ENCODE peak calls at places on chromosomes 7 and 10, in eight cellular contexts. Y is uterus, S is adipocyte, M is IMR-90, J is AG04450, K is left ventricle myocardium inferior, P is BE2C, A is AG09309. T is an unnamed sample.

GRCh38 chr7:106369816-106370215 is 85.0 kb upstream of the NAMPT start:
- DNase-seq in P (no peak), A (no peak), S (peak), Y (no peak), K (no peak), J (no peak), M (no peak), T (no peak)

GRCh38 chr7:107940951-107941350 is 50.0 kb downstream of the DLD start:
- DNase-seq in P (no peak), S (no peak), J (no peak), M (no peak), K (no peak), A (no peak), Y (no peak), T (no peak)

GRCh38 chr7:122532406-122533269 is 166.3 kb downstream of the RNF133 start:
- DNase-seq in P (no peak), M (peak), K (no peak), Y (no peak), J (no peak), A (no peak), S (peak), T (no peak)

GRCh38 chr7:151992375-151992774 is 33.1 kb upstream of the GALNT11 start:
- DNase-seq in P (peak), K (peak), S (no peak), M (no peak), A (no peak), Y (peak), J (no peak), T (no peak)

GRCh38 chr10:86707505-86707904 is 39.2 kb downstream of the LDB3 start:
- DNase-seq in Y (no peak), J (no peak), M (no peak), P (no peak), A (no peak), K (no peak), S (no peak), T (no peak)

GRCh38 chr10:24893127-24893526 is 59.3 kb downstream of the PRTFDC1 start:
- DNase-seq in S (no peak), A (no peak), J (no peak), P (no peak), K (no peak), Y (no peak), M (peak), T (no peak)

GRCh38 chr7:90749774-90750173 is 153.7 kb downstream of the CDK14 start:
- DNase-seq in Y (no peak), A (no peak), S (no peak), P (no peak), M (peak), K (no peak), J (no peak), T (no peak)

GRCh38 chr7:51080622-51081269 is 235.9 kb downstream of the COBL start:
- DNase-seq in S (peak), M (no peak), J (no peak), K (no peak), A (no peak), P (no peak), Y (no peak), T (no peak)

GRCh38 chr10:878333-878753 is 53.2 kb downstream of the LARP4B start:
- DNase-seq in M (peak), A (peak), Y (peak), S (peak), K (no peak), P (no peak), J (peak), T (no peak)

GRCh38 chr7:41698726-41699125 is 4.2 kb downstream of the INHBA start:
- DNase-seq in P (no peak), M (peak), A (no peak), Y (no peak), S (peak), K (no peak), J (peak), T (no peak)

GRCh38 chr7:30222519-30223213 is 61.7 kb upstream of the ZNRF2 start:
- DNase-seq in S (no peak), K (no peak), A (no peak), Y (no peak), J (no peak), P (no peak), M (no peak), T (no peak)

GRCh38 chr10:24513155-24513554 is 210.5 kb downstream of the ARHGAP21 start:
- DNase-seq in J (no peak), P (no peak), M (peak), A (no peak), S (peak), Y (no peak), K (no peak), T (no peak)

GRCh38 chr7:3028071-3028766 is 15.4 kb downstream of the CARD11 start:
- DNase-seq in J (no peak), A (no peak), Y (no peak), P (no peak), K (no peak), M (peak), S (peak), T (peak)

GRCh38 chr7:138663741-138664710 is 37.1 kb downstream of the SVOPL start:
- DNase-seq in K (no peak), M (no peak), A (no peak), Y (no peak), J (no peak), P (peak), S (peak), T (no peak)

GRCh38 chr7:28956608-28957063 is 1.5 kb downstream of the TRIL start:
- DNase-seq in P (peak), S (peak), Y (peak), K (peak), A (no peak), M (peak), J (no peak), T (no peak)

GRCh38 chr7:19442016-19442785 is 266.6 kb downstream of the POLR1F start:
- DNase-seq in S (peak), K (no peak), J (peak), A (peak), Y (no peak), P (peak), M (peak), T (no peak)

GRCh38 chr7:44284881-44285541 is 40.4 kb downstream of the CAMK2B start:
- DNase-seq in J (no peak), S (no peak), Y (peak), M (no peak), A (no peak), P (peak), K (peak), T (peak)

GRCh38 chr10:90350122-90350521 is 507.7 kb downstream of the HTR7 start:
- DNase-seq in M (no peak), J (no peak), K (no peak), Y (no peak), S (no peak), A (no peak), P (no peak), T (no peak)

GRCh38 chr7:132879579-132879978 is 202.3 kb downstream of the CHCHD3 start:
- DNase-seq in Y (no peak), K (no peak), A (no peak), J (no peak), M (no peak), S (no peak), P (no peak), T (no peak)

GRCh38 chr10:9709849-9710248 is 1307.8 kb upstream of the CELF2 start:
- DNase-seq in S (no peak), A (no peak), J (no peak), M (peak), Y (no peak), K (no peak), P (no peak), T (no peak)

GRCh38 chr10:31262672-31263071 is 56.3 kb upstream of the ZEB1 start:
- DNase-seq in S (peak), J (peak), A (peak), M (peak), Y (no peak), K (no peak), P (no peak), T (no peak)

GRCh38 chr10:71077143-71077581 is 135.2 kb upstream of the UNC5B start:
- DNase-seq in Y (no peak), J (no peak), P (no peak), K (no peak), A (no peak), S (no peak), M (no peak), T (peak)

GRCh38 chr10:2143213-2143882 is 406.0 kb upstream of the ADARB2 start:
- DNase-seq in K (no peak), M (no peak), J (no peak), S (no peak), A (no peak), P (no peak), Y (no peak), T (no peak)

GRCh38 chr10:110013615-110014293 is 6.0 kb downstream of the ADD3 start:
- DNase-seq in Y (no peak), P (no peak), K (no peak), M (no peak), S (no peak), J (no peak), A (no peak), T (no peak)

GRCh38 chr10:35735412-35735811 is 93.3 kb upstream of the FZD8 start:
- DNase-seq in J (no peak), K (no peak), Y (no peak), S (peak), P (no peak), A (peak), M (peak), T (no peak)

GRCh38 chr7:23347682-23348180 is 48.6 kb downstream of the MALSU1 start:
- DNase-seq in J (no peak), K (no peak), M (peak), P (no peak), Y (no peak), A (peak), S (peak), T (no peak)

GRCh38 chr10:90920986-90921643 is at the start of gene ANKRD1:
- DNase-seq in Y (no peak), K (peak), A (peak), S (peak), P (no peak), M (peak), J (peak), T (no peak)

GRCh38 chr10:49742683-49743463 is 19.2 kb downstream of the OGDHL start:
- DNase-seq in Y (no peak), J (no peak), K (no peak), M (no peak), P (no peak), S (no peak), A (no peak), T (peak)

GRCh38 chr10:110158051-110159005 is 49.1 kb upstream of the MXI1 start:
- DNase-seq in Y (no peak), P (no peak), M (no peak), K (no peak), A (no peak), J (no peak), S (no peak), T (peak)

GRCh38 chr10:107914450-107915276 is 750.2 kb upstream of the SORCS1 start:
- DNase-seq in M (no peak), Y (no peak), P (peak), J (no peak), A (no peak), K (no peak), S (peak), T (no peak)

GRCh38 chr7:30406664-30407425 is 71.7 kb downstream of the NOD1 start:
- DNase-seq in Y (no peak), M (no peak), A (peak), S (no peak), P (no peak), K (no peak), J (no peak), T (no peak)

GRCh38 chr10:78892383-78893191 is 176.2 kb upstream of the ZMIZ1 start:
- DNase-seq in K (no peak), J (no peak), A (no peak), P (peak), S (no peak), M (no peak), Y (no peak), T (no peak)

GRCh38 chr7:131544449-131545425 is 11.7 kb downstream of the PODXL start:
- DNase-seq in K (no peak), A (no peak), P (peak), M (peak), J (no peak), S (peak), Y (peak), T (no peak)

GRCh38 chr10:128005858-128006257 is 99.0 kb downstream of the PTPRE start:
- DNase-seq in Y (no peak), M (no peak), A (no peak), P (no peak), K (no peak), S (no peak), J (no peak), T (no peak)

GRCh38 chr10:72638586-72639440 is 12.9 kb upstream of the MICU1 start:
- DNase-seq in S (no peak), Y (no peak), M (no peak), A (no peak), J (no peak), P (no peak), K (no peak), T (no peak)

GRCh38 chr10:14009315-14010082 is 321.2 kb downstream of the FRMD4A start:
- DNase-seq in Y (no peak), K (no peak), J (peak), S (peak), P (no peak), M (peak), A (peak), T (no peak)

GRCh38 chr7:26454180-26454579 is 162.5 kb downstream of the SNX10 start:
- DNase-seq in S (no peak), P (no peak), Y (no peak), K (no peak), A (no peak), J (no peak), M (no peak), T (no peak)

GRCh38 chr10:35739998-35740397 is 97.9 kb upstream of the FZD8 start:
- DNase-seq in P (no peak), K (no peak), M (peak), J (no peak), S (peak), A (no peak), Y (no peak), T (no peak)

GRCh38 chr7:69813637-69814240 is 215.5 kb downstream of the AUTS2 start:
- DNase-seq in S (peak), Y (no peak), J (no peak), P (no peak), K (no peak), M (no peak), A (no peak), T (no peak)

DNA sequence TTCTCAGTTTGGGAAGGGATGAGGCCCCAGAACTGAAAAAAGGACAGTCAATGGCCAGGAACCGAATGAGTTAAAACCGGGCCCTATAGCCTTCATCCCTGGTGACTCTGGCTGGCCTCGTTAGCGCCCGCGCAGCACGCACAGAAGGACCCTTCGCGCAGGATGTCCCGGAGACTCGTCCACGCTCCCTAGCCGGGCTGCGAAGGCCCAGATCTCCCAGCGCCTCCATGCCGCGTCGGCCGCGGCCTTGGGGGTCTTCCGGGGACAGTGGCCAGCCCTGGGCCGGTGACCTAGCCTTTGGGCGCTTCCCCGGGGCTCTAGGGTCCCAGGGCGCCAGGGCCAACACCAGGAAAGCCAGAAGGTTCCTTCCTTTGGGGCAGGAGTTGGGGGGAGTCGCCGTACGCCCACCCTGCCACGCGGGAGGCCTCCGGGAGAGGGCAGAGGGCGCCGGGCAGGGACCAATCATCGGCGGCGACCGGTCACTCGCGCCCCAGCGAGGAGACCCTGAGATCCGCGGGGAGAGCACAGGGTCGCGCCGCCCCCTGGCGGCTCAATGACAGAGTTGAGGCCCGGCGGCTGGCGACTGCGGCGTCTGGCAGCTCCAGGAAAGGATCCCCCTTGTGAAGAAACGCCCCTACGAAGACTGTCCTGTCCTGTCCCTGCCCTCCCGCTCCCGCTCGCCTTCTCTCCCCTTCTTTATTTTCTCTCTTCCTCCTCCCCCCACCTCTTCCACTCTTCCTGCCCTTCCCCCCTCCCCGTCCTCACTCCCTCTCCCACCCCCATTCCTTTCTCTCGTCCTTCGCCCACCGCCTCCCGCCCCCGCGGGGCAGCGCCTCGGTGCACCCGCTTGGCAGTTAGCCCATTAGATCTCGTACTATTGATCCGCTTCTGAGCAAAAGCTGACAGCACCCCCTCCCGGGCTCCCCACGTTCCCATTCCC is 62.3 kb upstream of the LBX1 start:
- DNase-seq in K (peak), A (no peak), S (peak), J (no peak), Y (no peak), M (peak), P (peak), T (no peak)
- H3K4me3 ChIP-seq in K (peak), A (peak), S (peak), J (peak), Y (peak), M (peak), P (peak), T (peak)

DNA sequence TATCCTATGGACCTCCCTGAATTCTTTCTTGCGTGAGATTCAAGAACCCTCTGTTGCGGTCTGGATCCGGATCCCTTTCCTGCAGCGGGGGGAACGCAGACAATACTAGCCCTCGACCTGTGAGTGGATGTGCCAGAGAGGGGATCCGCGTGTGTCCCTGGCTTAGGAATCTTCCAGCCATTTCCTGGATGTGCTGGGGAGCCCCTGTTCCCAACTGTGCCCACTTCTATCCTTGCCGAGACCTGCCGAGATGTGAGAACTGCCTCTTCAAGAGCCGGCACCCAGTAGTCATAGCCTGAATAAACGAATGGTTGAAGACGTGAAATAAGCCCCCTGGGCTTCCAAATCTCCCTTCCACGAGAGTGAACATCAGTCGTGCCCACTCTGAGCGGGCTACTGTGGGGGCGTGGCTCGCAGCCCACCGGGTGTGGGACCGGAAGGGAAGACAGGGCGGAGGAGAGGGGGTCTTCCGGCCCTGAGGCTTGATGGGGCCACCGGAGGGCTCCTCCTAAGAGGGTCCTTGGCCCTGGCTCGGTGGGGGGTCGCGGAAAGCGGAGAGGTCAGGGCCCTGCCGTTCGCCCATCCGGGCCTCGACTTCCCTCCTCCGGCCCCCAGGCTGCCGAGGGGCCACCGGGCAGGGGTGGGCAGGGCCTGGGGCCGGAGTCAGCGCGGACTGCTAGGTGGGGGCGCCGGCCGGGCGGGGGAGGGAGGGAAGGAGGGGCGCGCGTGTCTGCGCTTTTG is 1.3 kb upstream of the CCDC136 start:
- DNase-seq in M (no peak), K (no peak), A (no peak), S (no peak), J (no peak), P (no peak), Y (no peak), T (no peak)
- H3K4me3 ChIP-seq in M (peak), K (peak), A (peak), S (peak), J (peak), P (peak), Y (peak), T (peak)

GRCh38 chr10:122298206-122298597 is 27.1 kb downstream of the BTBD16 start:
- DNase-seq in J (no peak), A (no peak), P (no peak), K (no peak), Y (no peak), M (no peak), S (no peak), T (peak)

GRCh38 chr10:122296363-122297120 is 25.4 kb downstream of the BTBD16 start:
- DNase-seq in P (no peak), S (no peak), K (no peak), Y (no peak), A (no peak), M (no peak), J (no peak), T (peak)

GRCh38 chr10:122299423-122300075 is 28.5 kb downstream of the BTBD16 start:
- DNase-seq in M (no peak), S (no peak), J (no peak), A (no peak), P (no peak), K (no peak), Y (no peak), T (peak)

GRCh38 chr10:122297583-122297982 is 26.5 kb downstream of the BTBD16 start:
- DNase-seq in A (no peak), Y (no peak), S (no peak), M (no peak), K (no peak), P (no peak), J (no peak), T (peak)

DNA sequence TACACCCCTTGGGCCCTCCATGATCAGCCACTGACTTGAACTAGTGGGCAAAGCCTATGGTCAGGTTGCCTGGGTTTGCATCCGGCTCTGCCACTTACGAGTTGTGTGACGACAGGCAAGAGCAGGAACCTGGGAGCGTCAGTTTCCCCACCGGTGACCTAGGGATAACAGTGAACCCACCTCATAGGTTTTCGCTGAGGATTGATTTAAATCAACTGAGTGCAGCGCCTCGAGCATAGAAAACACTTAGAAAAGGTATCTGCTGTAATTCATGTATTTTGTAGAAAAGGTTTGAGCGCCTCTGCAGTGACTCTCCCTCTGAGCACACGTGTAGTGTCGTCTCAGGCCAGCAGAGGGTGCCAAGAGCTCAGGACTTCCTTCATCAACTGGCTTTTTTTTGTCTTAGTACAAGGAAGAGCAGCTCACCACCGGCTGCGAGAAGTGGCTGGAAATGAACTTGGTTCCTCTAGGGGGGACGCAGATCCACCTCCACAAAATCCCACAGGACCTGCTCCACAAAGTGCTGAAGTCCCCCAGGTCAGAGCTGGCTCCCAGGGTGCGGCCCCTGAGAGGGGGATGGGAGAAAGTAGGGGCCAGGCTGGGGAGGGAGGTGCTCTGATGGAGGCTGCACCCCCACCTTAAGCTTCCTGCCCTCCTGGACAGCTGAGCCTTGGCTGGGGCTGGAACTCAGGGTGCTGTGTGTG is 27.7 kb downstream of the BTBD16 start:
- DNase-seq in M (peak), P (peak), S (peak), K (peak), J (peak), Y (peak), A (peak), T (peak)
- H3K4me3 ChIP-seq in M (no peak), P (no peak), S (no peak), K (peak), J (peak), Y (no peak), A (peak), T (peak)

DNA sequence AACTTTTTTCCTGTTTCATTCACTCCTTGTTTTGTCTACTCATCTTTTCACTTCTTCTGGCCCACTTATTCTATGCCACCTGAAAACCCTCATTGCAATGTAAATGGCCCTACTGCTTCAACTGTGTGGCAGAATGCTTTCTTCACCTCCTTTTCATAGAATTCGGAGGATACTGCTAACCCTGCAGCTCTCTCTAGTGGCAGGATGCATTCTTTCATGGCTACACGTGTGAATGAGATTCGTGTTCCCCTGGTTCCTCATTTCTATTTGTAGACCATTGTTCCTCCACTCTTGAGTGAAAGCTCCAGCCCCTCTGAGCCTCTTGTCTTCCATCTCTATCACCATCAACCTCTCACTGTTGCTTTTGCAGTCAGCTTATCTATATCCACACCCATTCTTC is 20.9 kb upstream of the CYP26C1 start:
- DNase-seq in S (peak), Y (no peak), M (peak), P (no peak), A (peak), J (no peak), K (no peak), T (no peak)
- H3K4me3 ChIP-seq in S (no peak), Y (no peak), M (no peak), P (no peak), A (no peak), J (no peak), K (no peak), T (no peak)

T was measured in coronary artery.